ENCODE peak calls at places on chromosomes 7 and 10, in eight cellular contexts. A, V, I, O, R, Q, W and Y are unnamed samples.

GRCh38 chr10:13120786-13121499 is 21.0 kb downstream of the OPTN start:
- DNase-seq in A (no peak), V (no peak), I (no peak), O (no peak), R (no peak), Q (no peak), W (no peak), Y (no peak)

GRCh38 chr10:75269605-75270004 is 33.8 kb upstream of the COMTD1 start:
- DNase-seq in A (no peak), V (no peak), I (no peak), O (no peak), R (no peak), Q (no peak), W (no peak), Y (no peak)

GRCh38 chr10:34124522-34125035 is 690.5 kb downstream of the PARD3 start:
- DNase-seq in A (peak), V (peak), I (peak), O (no peak), R (no peak), Q (no peak), W (no peak), Y (no peak)

GRCh38 chr7:104923010-104923421 is 91.0 kb upstream of the KMT2E start:
- DNase-seq in A (peak), V (peak), I (peak), O (peak), R (peak), Q (peak), W (no peak), Y (peak)

GRCh38 chr10:45379891-45380540 is 6.0 kb downstream of the ALOX5 start:
- DNase-seq in A (peak), V (no peak), I (peak), O (no peak), R (no peak), Q (no peak), W (peak), Y (peak)

GRCh38 chr7:106629521-106629920 is 31.4 kb downstream of the CCDC71L start:
- DNase-seq in A (no peak), V (no peak), I (no peak), O (no peak), R (no peak), Q (no peak), W (no peak), Y (no peak)

GRCh38 chr7:18727094-18727870 is 231.7 kb downstream of the HDAC9 start:
- DNase-seq in A (no peak), V (no peak), I (no peak), O (no peak), R (no peak), Q (no peak), W (no peak), Y (no peak)

GRCh38 chr7:149202831-149203231 is 7.5 kb downstream of the ZNF282 start:
- DNase-seq in A (no peak), V (no peak), I (peak), O (no peak), R (no peak), Q (no peak), W (no peak), Y (no peak)

GRCh38 chr7:29173458-29173857 is 21.1 kb upstream of the CHN2 start:
- DNase-seq in A (no peak), V (no peak), I (no peak), O (no peak), R (no peak), Q (no peak), W (no peak), Y (no peak)

GRCh38 chr10:100697070-100697469 is 48.3 kb upstream of the PAX2 start:
- DNase-seq in A (no peak), V (peak), I (no peak), O (no peak), R (no peak), Q (no peak), W (no peak), Y (no peak)

GRCh38 chr7:38317457-38318037 is 44.1 kb upstream of the TARP start:
- DNase-seq in A (no peak), V (no peak), I (no peak), O (no peak), R (no peak), Q (no peak), W (no peak), Y (no peak)

GRCh38 chr7:8249121-8249520 is 12.8 kb downstream of the ICA1 start:
- DNase-seq in A (no peak), V (no peak), I (no peak), O (no peak), R (no peak), Q (no peak), W (no peak), Y (no peak)

GRCh38 chr7:79515358-79515757 is 61.9 kb upstream of the MAGI2 start:
- DNase-seq in A (no peak), V (no peak), I (no peak), O (no peak), R (no peak), Q (no peak), W (no peak), Y (no peak)

GRCh38 chr7:156092307-156092706 is 280.0 kb upstream of the SHH start:
- DNase-seq in A (no peak), V (no peak), I (no peak), O (no peak), R (no peak), Q (no peak), W (no peak), Y (no peak)

GRCh38 chr10:60932756-60933155 is 11.2 kb downstream of the RHOBTB1 start:
- DNase-seq in A (no peak), V (no peak), I (no peak), O (no peak), R (no peak), Q (no peak), W (no peak), Y (no peak)

GRCh38 chr7:8305625-8306388 is 43.8 kb upstream of the ICA1 start:
- DNase-seq in A (no peak), V (no peak), I (no peak), O (no peak), R (no peak), Q (no peak), W (no peak), Y (no peak)

GRCh38 chr10:115829501-115830215 is 443.3 kb downstream of the GFRA1 start:
- DNase-seq in A (no peak), V (no peak), I (no peak), O (no peak), R (no peak), Q (no peak), W (no peak), Y (no peak)

GRCh38 chr7:127704211-127704610 is 52.2 kb downstream of the SND1 start:
- DNase-seq in A (no peak), V (no peak), I (no peak), O (no peak), R (no peak), Q (no peak), W (no peak), Y (no peak)

GRCh38 chr7:137642467-137642866 is 204.3 kb downstream of the DGKI start:
- DNase-seq in A (no peak), V (peak), I (no peak), O (no peak), R (no peak), Q (no peak), W (no peak), Y (no peak)

GRCh38 chr10:80582561-80582960 is 44.9 kb downstream of the SH2D4B start:
- DNase-seq in A (no peak), V (no peak), I (no peak), O (no peak), R (no peak), Q (no peak), W (no peak), Y (no peak)

GRCh38 chr10:74917481-74918077 is 91.2 kb downstream of the KAT6B start:
- DNase-seq in A (no peak), V (no peak), I (no peak), O (no peak), R (no peak), Q (no peak), W (no peak), Y (no peak)

GRCh38 chr7:40584667-40585433 is 450.0 kb downstream of the SUGCT start:
- DNase-seq in A (no peak), V (no peak), I (no peak), O (no peak), R (no peak), Q (no peak), W (no peak), Y (no peak)

GRCh38 chr10:8639601-8640000 is 585.1 kb downstream of the GATA3 start:
- DNase-seq in A (no peak), V (no peak), I (no peak), O (no peak), R (no peak), Q (no peak), W (no peak), Y (no peak)

GRCh38 chr7:87336136-87336535 is 9.3 kb upstream of the CROT start:
- DNase-seq in A (no peak), V (no peak), I (no peak), O (no peak), R (no peak), Q (no peak), W (no peak), Y (no peak)